ENCODE peak calls at places on chromosomes 1 and 21, in four cellular contexts. L, A, O and N are unnamed samples.

GRCh38 chr1:69702085-69702484 is 134.4 kb downstream of the LRRC7 start:
- DNase-seq in O (no peak), A (no peak), L (no peak), N (no peak)

GRCh38 chr1:41620365-41621169 is 136.1 kb upstream of the EDN2 start:
- DNase-seq in O (no peak), A (no peak), L (no peak), N (no peak)

GRCh38 chr1:36350659-36351171 is 27.3 kb upstream of the EVA1B start:
- DNase-seq in L (no peak), A (no peak), O (no peak), N (no peak)

GRCh38 chr21:42162831-42163510 is 56.0 kb upstream of the ABCG1 start:
- DNase-seq in O (no peak), L (no peak), A (peak; percentile 47), N (no peak)

GRCh38 chr21:46188226-46189212 is 4.3 kb upstream of the SPATC1L start:
- DNase-seq in L (peak; percentile 22), A (no peak), O (no peak), N (no peak)

GRCh38 chr1:227919916-227920315 is 27.8 kb downstream of the WNT9A start:
- DNase-seq in O (no peak), L (no peak), A (no peak), N (no peak)

GRCh38 chr1:34879230-34879629 is 19.7 kb upstream of the SMIM12 start:
- DNase-seq in L (no peak), O (no peak), A (no peak), N (no peak)

GRCh38 chr1:230047114-230047865 is 19.7 kb upstream of the GALNT2 start:
- DNase-seq in L (no peak), O (no peak), A (no peak), N (no peak)

GRCh38 chr1:98051065-98051675 is 130.3 kb upstream of the DPYD start:
- DNase-seq in O (peak; percentile 72), A (peak; percentile 61), L (peak; percentile 75), N (peak; percentile 59)

GRCh38 chr1:66349277-66349676 is 184.7 kb upstream of the SGIP1 start:
- DNase-seq in O (no peak), L (no peak), A (no peak), N (no peak)

GRCh38 chr1:14292533-14292932 is 306.0 kb upstream of the KAZN start:
- DNase-seq in L (no peak), A (peak; percentile 56), O (no peak), N (no peak)

GRCh38 chr1:147542549-147542857 is 1.2 kb downstream of the BCL9 start:
- DNase-seq in A (peak; percentile 15), L (no peak), O (no peak), N (no peak)

GRCh38 chr1:23719162-23719820 is 24.0 kb upstream of the ELOA start:
- DNase-seq in L (no peak), A (no peak), O (peak; percentile 59), N (no peak)

GRCh38 chr1:233304489-233305102 is 9.1 kb upstream of the PCNX2 start:
- DNase-seq in L (no peak), O (no peak), A (peak; percentile 55), N (no peak)

GRCh38 chr1:189987509-189987908 is 490.2 kb downstream of the BRINP3 start:
- DNase-seq in A (no peak), L (no peak), O (no peak), N (no peak)

GRCh38 chr1:2528611-2528965 is 1.5 kb downstream of the HES5 start:
- DNase-seq in O (no peak), A (no peak), L (no peak), N (no peak)

GRCh38 chr1:54266195-54266594 is 66.2 kb downstream of the MRPL37 start:
- DNase-seq in L (no peak), O (no peak), A (no peak), N (no peak)

GRCh38 chr1:154413177-154413576 is 8.0 kb downstream of the IL6R start:
- DNase-seq in L (no peak), A (no peak), O (no peak), N (no peak)

GRCh38 chr1:94025383-94026340 is 95.3 kb downstream of the ABCA4 start:
- DNase-seq in L (no peak), A (peak; percentile 48), O (no peak), N (peak; percentile 45)

GRCh38 chr1:153633161-153633746 is 612 bp upstream of the CHTOP start:
- DNase-seq in L (no peak), O (peak; percentile 50), A (no peak), N (no peak)

GRCh38 chr1:1250828-1251284 is 4.3 kb upstream of the C1QTNF12 start:
- DNase-seq in O (no peak), A (peak; percentile 55), L (peak; percentile 82), N (no peak)

GRCh38 chr1:2061065-2061778 is 11.0 kb downstream of the PRKCZ start:
- DNase-seq in O (no peak), L (no peak), A (no peak), N (no peak)

GRCh38 chr1:233090706-233091494 is 140.5 kb downstream of the NTPCR start:
- DNase-seq in L (no peak), A (no peak), O (no peak), N (no peak)

GRCh38 chr21:15775981-15776380 is 46.2 kb downstream of the USP25 start:
- DNase-seq in L (no peak), A (no peak), O (no peak), N (no peak)

GRCh38 chr1:74689800-74690696 is 16.5 kb upstream of the ERICH3 start:
- DNase-seq in O (no peak), A (peak; percentile 64), L (peak; percentile 49), N (peak; percentile 51)

GRCh38 chr1:108901106-108901505 is 24.3 kb downstream of the GPSM2 start:
- DNase-seq in L (no peak), O (no peak), A (no peak), N (no peak)

GRCh38 chr1:21449906-21450305 is 10.0 kb downstream of the NBPF3 start:
- DNase-seq in A (no peak), O (no peak), L (no peak), N (no peak)

GRCh38 chr1:236168716-236169429 is 26.5 kb downstream of the GPR137B start:
- DNase-seq in O (peak; percentile 52), A (peak; percentile 16), L (no peak), N (peak; percentile 32)

GRCh38 chr1:95393434-95393833 is 159.4 kb downstream of the RWDD3 start:
- DNase-seq in A (no peak), L (no peak), O (no peak), N (no peak)

GRCh38 chr1:15027515-15027948 is 126.0 kb upstream of the TMEM51 start:
- DNase-seq in L (no peak), O (peak; percentile 73), A (peak; percentile 49), N (peak; percentile 81)

GRCh38 chr21:35378881-35379280 is 329.8 kb upstream of the RUNX1 start:
- DNase-seq in O (no peak), A (no peak), L (no peak), N (no peak)

GRCh38 chr1:205668951-205669340 is 11.4 kb downstream of the SLC45A3 start:
- DNase-seq in A (peak; percentile 61), O (no peak), L (no peak), N (peak; percentile 35)

GRCh38 chr21:25457411-25457810 is 149.9 kb downstream of the MRPL39 start:
- DNase-seq in O (no peak), L (no peak), A (peak; percentile 61), N (no peak)

GRCh38 chr21:25449950-25450349 is 157.3 kb downstream of the MRPL39 start:
- DNase-seq in A (no peak), O (no peak), L (no peak), N (no peak)

GRCh38 chr21:25457946-25458345 is 149.3 kb downstream of the MRPL39 start:
- DNase-seq in O (no peak), L (no peak), A (no peak), N (no peak)

GRCh38 chr21:25456672-25457071 is 150.6 kb downstream of the MRPL39 start:
- DNase-seq in L (no peak), O (peak; percentile 47), A (no peak), N (no peak)

DNA sequence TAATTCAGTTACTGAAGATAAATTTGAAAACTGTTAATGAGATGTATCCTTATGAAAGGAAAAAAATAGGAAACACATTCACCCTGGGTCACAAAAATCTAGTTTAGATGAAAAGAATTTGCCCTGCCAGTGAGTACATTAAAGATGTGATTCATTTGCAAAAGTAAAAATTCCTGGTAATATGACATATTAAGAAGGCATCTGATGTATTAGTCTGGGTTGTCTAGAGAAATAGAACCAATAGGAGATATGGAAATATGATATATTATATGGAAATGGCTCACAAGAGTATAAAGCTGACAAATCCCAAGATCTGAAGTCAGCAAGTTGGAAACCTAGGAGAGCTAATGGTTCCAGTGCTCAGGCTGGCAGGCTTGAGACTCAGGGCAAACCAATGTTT is 153.8 kb downstream of the MRPL39 start:
- DNase-seq in A (no peak), L (no peak), O (no peak), N (no peak)
- H3K9me3 ChIP-seq in A (no peaks in the 10 kb centered on the region), L (no peaks in the 10 kb centered on the region), O (no peaks in the 10 kb centered on the region), N (peaks cover 4% of the 10 kb centered on the region)

GRCh38 chr1:172748201-172748600 is 89.3 kb downstream of the FASLG start:
- DNase-seq in L (no peak), A (no peak), O (no peak), N (no peak)
- H3K9me3 ChIP-seq in L (no peaks in the 10 kb centered on the region), A (no peaks in the 10 kb centered on the region), O (no peaks in the 10 kb centered on the region), N (no peaks in the 10 kb centered on the region)

DNA sequence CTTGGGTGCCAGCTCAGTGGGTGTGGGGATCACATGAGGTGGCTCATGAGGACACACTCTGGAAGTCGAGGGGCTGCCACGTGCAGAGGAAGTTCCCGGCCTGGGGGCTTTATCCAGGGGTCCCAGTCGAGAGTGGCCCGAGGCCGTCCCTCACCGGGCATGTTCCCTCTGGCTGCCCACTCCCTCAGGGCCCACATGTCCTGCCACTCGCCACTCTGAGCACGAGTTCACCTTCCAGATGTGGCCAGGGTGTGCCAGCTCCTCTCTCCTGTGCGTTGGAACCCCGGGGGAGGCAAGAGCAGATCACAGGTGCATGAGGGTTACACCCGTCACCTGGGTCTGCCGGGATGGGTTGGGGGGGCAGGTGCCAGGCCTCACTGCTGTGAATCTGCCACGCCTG is 14.6 kb downstream of the TMEM201 start:
- DNase-seq in O (no peak), A (no peak), L (no peak), N (no peak)
- H3K9me3 ChIP-seq in O (no peaks in the 10 kb centered on the region), A (no peaks in the 10 kb centered on the region), L (no peaks in the 10 kb centered on the region), N (no peaks in the 10 kb centered on the region)

DNA sequence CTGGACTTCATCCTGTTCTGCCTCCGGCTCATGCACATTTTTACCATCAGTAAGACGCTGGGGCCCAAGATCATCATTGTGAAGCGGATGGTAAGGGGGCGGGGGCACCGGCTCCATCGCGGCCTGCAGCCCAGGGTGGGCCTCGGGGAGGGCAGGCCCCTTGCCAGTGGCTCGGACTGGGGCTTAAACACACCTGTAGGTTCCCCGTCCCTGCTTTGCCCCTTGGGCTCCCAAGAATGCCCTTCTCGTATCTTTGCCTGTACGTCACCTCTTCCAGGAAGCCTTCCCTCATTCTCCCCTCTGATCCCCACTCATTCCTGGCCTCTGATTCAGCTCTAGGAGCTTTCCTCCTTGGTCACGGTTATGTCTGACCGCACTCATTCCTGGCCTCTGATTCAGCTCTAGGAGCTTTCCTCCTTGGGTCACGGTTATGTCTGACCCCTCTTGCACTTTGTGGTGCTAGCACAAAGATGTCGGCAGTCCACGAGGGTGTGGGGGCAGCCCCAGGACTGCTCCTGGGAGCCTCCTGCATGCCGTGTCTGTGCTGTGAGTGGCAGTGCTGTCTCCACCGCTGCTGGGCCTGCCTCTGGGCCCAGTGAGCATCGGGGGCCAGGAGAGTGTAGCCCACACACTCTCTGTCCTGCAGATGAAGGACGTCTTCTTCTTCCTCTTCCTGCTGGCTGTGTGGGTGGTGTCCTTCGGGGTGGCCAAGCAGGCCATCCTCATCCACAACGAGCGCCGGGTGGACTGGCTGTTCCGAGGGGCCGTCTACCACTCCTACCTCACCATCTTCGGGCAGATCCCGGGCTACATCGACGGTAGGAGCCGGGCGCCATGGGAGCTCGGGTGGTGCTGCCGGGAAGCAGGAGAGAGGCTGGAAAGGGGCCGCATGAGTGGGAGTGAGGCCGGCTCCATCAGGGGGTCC is 49.1 kb upstream of the LRRC3 start:
- DNase-seq in O (no peak), L (no peak), A (no peak), N (no peak)
- H3K9me3 ChIP-seq in O (no peaks in the 10 kb centered on the region), L (no peaks in the 10 kb centered on the region), A (no peaks in the 10 kb centered on the region), N (peaks cover 4% of the 10 kb centered on the region)